ENCODE peak calls at places on chromosomes 1 and 21, in four cellular contexts. W is GM12878, O is K562, P is HepG2. L is an unnamed sample.

GRCh38 chr1:96845464-96845863 is 123.9 kb downstream of the PTBP2 start:
- DNase-seq in W (no peak), O (peak), P (peak), L (peak)

GRCh38 chr1:7785108-7785507 is 1.0 kb downstream of the PER3 start:
- DNase-seq in W (no peak), O (no peak), P (no peak), L (no peak)

GRCh38 chr1:36248250-36248894 is 24.1 kb downstream of the THRAP3 start:
- DNase-seq in W (no peak), O (no peak), P (peak), L (peak)

GRCh38 chr1:245622332-245623014 is 467.7 kb downstream of the KIF26B start:
- DNase-seq in W (no peak), O (no peak), P (no peak), L (no peak)

GRCh38 chr1:156942176-156942575 is 21.7 kb downstream of the LRRC71 start:
- DNase-seq in W (no peak), O (no peak), P (no peak), L (no peak)

GRCh38 chr1:15089244-15089992 is 64.1 kb upstream of the TMEM51 start:
- DNase-seq in W (no peak), O (no peak), P (no peak), L (no peak)

GRCh38 chr1:174224641-174225040 is 65.3 kb downstream of the RABGAP1L start:
- DNase-seq in W (no peak), O (no peak), P (no peak), L (no peak)

GRCh38 chr1:51850420-51851297 is 27.9 kb downstream of the NRDC start:
- DNase-seq in W (no peak), O (peak), P (no peak), L (no peak)

GRCh38 chr21:44517175-44517899 is 22.7 kb downstream of the KRTAP10-1 start:
- DNase-seq in W (peak), O (peak), P (peak), L (peak)

GRCh38 chr1:62424412-62424811 is 12.4 kb upstream of the USP1 start:
- DNase-seq in W (no peak), O (no peak), P (peak), L (no peak)

GRCh38 chr1:183822081-183822611 is 17.2 kb downstream of the RGL1 start:
- DNase-seq in W (no peak), O (no peak), P (no peak), L (no peak)

GRCh38 chr21:44687671-44688070 is 5.7 kb upstream of the KRTAP12-1 start:
- DNase-seq in W (no peak), O (no peak), P (no peak), L (no peak)

GRCh38 chr1:70667771-70668170 is 256.7 kb downstream of the CTH start:
- DNase-seq in W (no peak), O (no peak), P (no peak), L (no peak)

GRCh38 chr1:41662061-41662655 is 177.7 kb upstream of the EDN2 start:
- DNase-seq in W (no peak), O (no peak), P (no peak), L (peak)

GRCh38 chr1:36576118-36576517 is 93.4 kb upstream of the CSF3R start:
- DNase-seq in W (no peak), O (peak), P (peak), L (peak)

GRCh38 chr21:38534591-38534990 is 36.3 kb upstream of the ERG start:
- DNase-seq in W (no peak), O (no peak), P (no peak), L (no peak)

GRCh38 chr1:19644761-19645543 is 841 bp downstream of the NBL1 start:
- DNase-seq in W (no peak), O (no peak), P (no peak), L (no peak)

GRCh38 chr1:37038079-37038702 is 3.9 kb upstream of the GRIK3 start:
- DNase-seq in W (no peak), O (no peak), P (no peak), L (peak)

GRCh38 chr1:39992229-39992628 is 37.3 kb downstream of the MFSD2A start:
- DNase-seq in W (no peak), O (no peak), P (no peak), L (no peak)
- TF ChIP-seq ATF3 in W (no peak), O (no peak), P (no peak), L (no peak)

DNA sequence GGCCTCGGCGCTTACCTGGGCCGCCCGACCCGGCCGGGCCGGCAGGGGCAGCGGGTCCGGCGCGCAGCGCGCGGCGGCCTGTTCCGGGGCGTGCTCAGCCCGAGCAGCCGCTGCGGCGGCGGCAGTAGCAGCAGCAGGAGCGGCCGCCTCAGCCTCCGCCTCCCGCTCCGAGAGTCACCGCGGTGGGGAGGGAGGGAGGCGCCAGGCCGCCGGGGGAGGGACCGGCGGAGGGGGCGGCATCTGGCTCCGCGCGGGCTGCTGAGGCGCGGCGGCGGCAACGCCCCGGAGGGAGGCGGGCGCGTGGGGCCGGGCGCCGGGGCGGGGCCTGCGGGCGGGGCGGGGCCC is at the start of gene CTNNBIP1:
- DNase-seq in W (no peak), O (no peak), P (no peak), L (no peak)
- TF ChIP-seq ZBTB33 in W (no peak), O (no peak), P (no peak), L (no peak)

GRCh38 chr1:202131956-202132821 is 9.5 kb downstream of the GPR37L1 start:
- DNase-seq in W (no peak), O (no peak), P (no peak), L (no peak)
- TF ChIP-seq ATF3 in W (no peak), O (no peak), P (no peak), L (no peak)

DNA sequence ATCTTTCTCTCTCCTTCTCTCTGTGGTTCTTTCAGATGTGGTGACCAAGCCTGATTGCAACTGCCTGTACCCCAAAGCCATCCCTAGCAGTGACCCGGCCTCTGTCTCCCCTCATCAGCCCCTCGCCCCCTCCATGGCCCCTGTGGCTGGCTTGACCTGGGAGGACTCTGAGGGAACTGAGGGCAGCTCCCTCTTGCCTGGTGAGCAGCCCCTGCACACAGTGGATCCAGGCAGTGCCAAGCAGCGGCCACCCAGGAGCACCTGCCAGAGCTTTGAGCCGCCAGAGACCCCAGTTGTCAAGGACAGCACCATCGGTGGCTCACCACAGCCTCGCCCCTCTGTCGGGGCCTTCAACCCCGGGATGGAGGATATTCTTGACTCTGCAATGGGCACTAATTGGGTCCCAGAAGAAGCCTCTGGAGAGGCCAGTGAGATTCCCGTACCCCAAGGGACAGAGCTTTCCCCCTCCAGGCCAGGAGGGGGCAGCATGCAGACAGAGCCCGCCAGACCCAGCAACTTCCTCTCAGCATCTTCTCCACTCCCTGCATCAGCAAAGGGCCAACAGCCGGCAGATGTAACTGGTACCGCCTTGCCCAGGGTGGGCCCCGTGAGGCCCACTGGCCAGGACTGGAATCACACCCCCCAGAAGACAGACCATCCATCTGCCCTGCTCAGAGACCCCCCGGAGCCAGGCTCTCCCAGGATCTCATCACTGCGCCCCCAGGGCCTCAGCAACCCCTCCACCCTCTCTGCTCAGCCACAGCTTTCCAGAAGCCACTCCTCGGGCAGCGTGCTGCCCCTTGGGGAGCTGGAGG is 12.7 kb downstream of the CSF1 start:
- DNase-seq in W (no peak), O (peak), P (no peak), L (no peak)
- TF ChIP-seq ZBTB33 in W (peak), O (peak), P (peak), L (no peak)

L was measured in HCT116.